ENCODE peak calls at places on chromosomes 13 and 19, in eight cellular contexts. X is iPS-NIHi11, O is ACHN, N is pons, T is NCI-H1417, R is right cardiac atrium, J is fibroblast of the aortic adventitia, Q is fibroblast of lung. G is an unnamed sample.

GRCh38 chr19:55802281-55802680 is 29.5 kb downstream of the NLRP11 start:
- DNase-seq in N (no peak), Q (no peak), X (no peak), R (no peak), O (no peak), J (no peak), T (no peak), G (no peak)

GRCh38 chr19:10985502-10985901 is 24.7 kb downstream of the SMARCA4 start:
- DNase-seq in R (peak; percentile 21), O (no peak), N (no peak), X (no peak), T (no peak), Q (no peak), J (no peak), G (no peak)

GRCh38 chr19:6233827-6234511 is 45.8 kb downstream of the MLLT1 start:
- DNase-seq in J (peak; percentile 27), O (no peak), R (peak; percentile 77), T (no peak), N (no peak), X (peak; percentile 23), Q (no peak), G (no peak)

GRCh38 chr13:32676242-32676641 is 90.0 kb downstream of the PDS5B start:
- DNase-seq in J (no peak), X (no peak), O (no peak), R (no peak), T (no peak), N (no peak), Q (no peak), G (no peak)

GRCh38 chr13:26460652-26461051 is 96.8 kb upstream of the WASF3 start:
- DNase-seq in X (no peak), O (no peak), Q (peak; percentile 77), N (no peak), T (no peak), J (peak; percentile 31), R (peak; percentile 88), G (no peak)

GRCh38 chr13:86002921-86003488 is 203.8 kb upstream of the SLITRK6 start:
- DNase-seq in R (no peak), J (no peak), O (no peak), X (peak; percentile 5), T (no peak), N (no peak), Q (no peak), G (no peak)

GRCh38 chr13:77028202-77028601 is 1.2 kb upstream of the FBXL3 start:
- DNase-seq in X (no peak), J (peak; percentile 42), Q (peak; percentile 44), O (peak; percentile 24), T (no peak), R (no peak), N (peak; percentile 46), G (no peak)

GRCh38 chr13:42073683-42074082 is 25.2 kb downstream of the DGKH start:
- DNase-seq in N (no peak), X (no peak), O (no peak), J (no peak), R (no peak), Q (no peak), T (peak; percentile 14), G (no peak)

GRCh38 chr13:44667950-44668349 is 91.8 kb upstream of the TSC22D1 start:
- DNase-seq in R (no peak), X (no peak), O (no peak), J (peak; percentile 79), T (no peak), Q (peak; percentile 69), N (no peak), G (no peak)

GRCh38 chr19:35596366-35596999 is 10.5 kb downstream of the PMIS2 start:
- DNase-seq in X (peak; percentile 62), O (no peak), T (no peak), N (no peak), R (no peak), Q (no peak), J (peak; percentile 5), G (no peak)